ENCODE peak calls at places on chromosomes 2 and 18, in eight cellular contexts. V, G, C, M, B, A, L and N are unnamed samples.

GRCh38 chr2:9714630-9715214 is 83.9 kb upstream of the YWHAQ start:
- DNase-seq in V (no peak), G (no peak), C (no peak), M (no peak), B (no peak), A (no peak), L (no peak), N (no peak)

GRCh38 chr18:68177807-68178702 is 536.9 kb downstream of the TMX3 start:
- DNase-seq in V (no peak), G (no peak), C (no peak), M (no peak), B (no peak), A (peak; percentile 25), L (no peak), N (no peak)

GRCh38 chr2:42522035-42522434 is 28.3 kb upstream of the KCNG3 start:
- DNase-seq in V (no peak), G (no peak), C (no peak), M (no peak), B (no peak), A (no peak), L (no peak), N (no peak)

GRCh38 chr2:168028377-168028776 is 219.0 kb downstream of the STK39 start:
- DNase-seq in V (no peak), G (no peak), C (no peak), M (no peak), B (no peak), A (no peak), L (no peak), N (no peak)

GRCh38 chr2:1701556-1702185 is 42.6 kb downstream of the PXDN start:
- DNase-seq in V (no peak), G (no peak), C (peak; percentile 78), M (no peak), B (no peak), A (no peak), L (no peak), N (no peak)

GRCh38 chr18:77098033-77098432 is 34.5 kb downstream of the MBP start:
- DNase-seq in V (no peak), G (no peak), C (peak; percentile 28), M (no peak), B (no peak), A (no peak), L (no peak), N (no peak)

GRCh38 chr2:186771850-186772463 is 77.0 kb downstream of the ZSWIM2 start:
- DNase-seq in V (no peak), G (no peak), C (no peak), M (no peak), B (no peak), A (no peak), L (no peak), N (no peak)

GRCh38 chr2:204116154-204116792 is 179.7 kb downstream of the ICOS start:
- DNase-seq in V (no peak), G (no peak), C (no peak), M (no peak), B (no peak), A (no peak), L (no peak), N (no peak)

GRCh38 chr2:41242001-41242331 is 790.1 kb upstream of the SLC8A1 start:
- DNase-seq in V (no peak), G (no peak), C (no peak), M (no peak), B (no peak), A (no peak), L (no peak), N (no peak)

GRCh38 chr2:118667964-118668363 is 179.5 kb downstream of the EN1 start:
- DNase-seq in V (no peak), G (no peak), C (no peak), M (peak; percentile 8), B (no peak), A (no peak), L (no peak), N (no peak)

GRCh38 chr18:44627245-44627644 is 53.4 kb upstream of the SETBP1 start:
- DNase-seq in V (no peak), G (no peak), C (no peak), M (peak; percentile 20), B (no peak), A (no peak), L (no peak), N (no peak)

GRCh38 chr2:237222683-237223082 is 137.0 kb downstream of the COPS8 start:
- DNase-seq in V (no peak), G (no peak), C (no peak), M (no peak), B (no peak), A (no peak), L (no peak), N (no peak)

GRCh38 chr2:118686364-118686763 is 161.1 kb downstream of the EN1 start:
- DNase-seq in V (no peak), G (no peak), C (no peak), M (no peak), B (no peak), A (no peak), L (no peak), N (no peak)

GRCh38 chr2:231467016-231467545 is 2.8 kb upstream of the NCL start:
- DNase-seq in V (no peak), G (peak; percentile 45), C (no peak), M (no peak), B (no peak), A (no peak), L (no peak), N (no peak)

GRCh38 chr2:231461516-231461971 is 2.7 kb downstream of the NCL start:
- DNase-seq in V (no peak), G (peak; percentile 49), C (no peak), M (no peak), B (no peak), A (no peak), L (no peak), N (no peak)

GRCh38 chr2:231464576-231465540 is 574 bp upstream of the NCL start:
- DNase-seq in V (peak; percentile 98), G (peak; percentile 98), C (peak; percentile 100), M (no peak), B (peak; percentile 94), A (peak; percentile 99), L (peak; percentile 38), N (peak; percentile 96)

GRCh38 chr2:231462729-231463465 is 1.4 kb downstream of the NCL start:
- DNase-seq in V (no peak), G (no peak), C (no peak), M (no peak), B (no peak), A (no peak), L (no peak), N (no peak)

DNA sequence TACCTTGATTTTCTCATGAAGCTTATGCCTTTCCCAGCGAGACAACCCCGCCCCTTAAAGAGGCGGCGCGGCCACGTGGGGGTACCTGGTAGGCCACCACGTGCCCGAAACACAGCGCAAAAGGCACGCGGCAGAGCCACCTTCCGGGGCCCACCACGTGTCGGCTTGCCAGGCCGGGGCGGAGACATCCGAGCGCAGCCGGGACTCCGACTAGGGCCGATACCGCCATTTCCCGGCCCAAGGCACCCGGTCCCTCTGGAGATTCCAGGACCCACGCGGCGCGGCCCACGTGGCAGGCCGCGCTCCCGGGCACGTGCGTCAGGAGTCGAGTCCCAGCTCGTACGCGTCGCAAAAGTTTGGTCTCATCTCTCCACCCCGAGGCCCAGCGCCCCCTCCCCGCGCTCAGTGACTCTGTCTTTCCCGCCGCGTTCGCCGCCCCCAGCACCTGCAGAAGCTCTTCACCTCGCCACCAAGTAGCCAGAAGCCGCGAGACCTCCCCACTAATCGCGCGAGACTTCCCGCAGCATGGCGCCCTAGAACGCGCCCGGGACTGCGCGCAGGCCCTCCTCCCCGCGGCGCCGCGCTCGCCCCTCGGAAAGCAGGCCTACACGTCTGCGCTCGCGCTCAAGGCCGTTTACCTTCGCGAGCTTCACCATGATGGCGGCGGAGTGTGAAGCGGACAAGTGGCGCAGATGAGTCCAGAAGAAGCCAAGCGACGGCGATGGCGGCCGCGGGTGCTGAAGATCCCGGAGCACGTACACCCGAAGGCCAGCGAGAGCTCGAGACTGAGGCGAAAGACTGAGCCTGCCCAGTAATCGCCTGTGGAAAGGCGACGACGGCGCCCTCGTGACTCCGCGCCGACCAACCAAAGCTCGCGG is at the start of gene NCL:
- DNase-seq in V (peak; percentile 84), G (peak; percentile 96), C (peak; percentile 95), M (peak; percentile 99), B (peak; percentile 66), A (peak; percentile 78), L (peak; percentile 99), N (peak; percentile 57)
- TF ChIP-seq POLR2A in V (peak; percentile 98), G (peak; percentile 97), C (peak; percentile 85), M (peak; percentile 99), B (peak; percentile 99), A (peak; percentile 94), L (peak; percentile 99), N (peak; percentile 99)

DNA sequence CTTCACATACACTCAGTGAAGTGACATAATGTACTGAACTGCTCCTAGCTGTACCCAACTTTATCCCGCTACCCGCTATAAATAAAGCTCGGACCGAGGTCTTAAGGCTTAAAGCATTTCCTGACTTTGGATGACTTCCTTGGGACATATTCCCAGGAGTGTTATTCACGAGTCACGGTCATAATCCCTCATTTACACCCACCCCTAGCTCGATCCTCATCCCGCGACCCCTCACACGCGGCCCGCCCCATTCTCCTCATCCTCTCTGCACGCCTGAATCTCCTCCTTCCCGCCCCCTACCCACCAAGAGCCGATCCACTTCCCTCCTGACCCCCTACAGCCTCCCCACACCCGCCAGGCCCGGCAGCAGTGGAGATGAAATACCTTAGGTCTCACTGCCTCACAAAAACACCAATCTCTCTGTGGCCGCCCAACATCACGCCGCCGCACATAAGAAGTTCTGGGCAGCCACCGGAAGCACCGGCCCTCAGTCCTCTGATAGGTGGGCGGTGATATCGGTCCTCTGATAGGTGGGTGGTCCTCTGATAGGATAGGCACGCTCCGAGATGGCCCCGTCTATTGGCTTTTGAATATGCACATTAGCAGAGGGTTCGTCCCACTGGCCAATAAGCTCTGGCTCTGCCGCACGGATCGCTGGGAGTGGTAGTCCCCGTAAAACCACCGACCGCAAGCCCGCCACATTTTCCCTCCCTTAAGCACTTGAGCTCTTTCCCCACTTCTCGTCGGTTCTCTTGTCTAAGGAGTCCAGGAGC is at the start of gene WDCP:
- DNase-seq in V (peak; percentile 92), G (peak; percentile 95), C (peak; percentile 98), M (peak; percentile 99), B (peak; percentile 73), A (peak; percentile 95), L (peak; percentile 95), N (peak; percentile 88)
- TF ChIP-seq POLR2A in V (peak; percentile 40), G (no peak), C (no peak), M (peak; percentile 90), B (peak; percentile 88), A (no peak), L (peak; percentile 80), N (peak; percentile 80)

GRCh38 chr2:54557601-54558187 is 101.6 kb downstream of the SPTBN1 start:
- DNase-seq in V (peak; percentile 19), G (peak; percentile 95), C (peak; percentile 89), M (peak; percentile 85), B (no peak), A (peak; percentile 75), L (peak; percentile 74), N (no peak)
- TF ChIP-seq POLR2A in V (no peak), G (no peak), C (no peak), M (peak; percentile 41), B (no peak), A (no peak), L (peak; percentile 19), N (no peak)

DNA sequence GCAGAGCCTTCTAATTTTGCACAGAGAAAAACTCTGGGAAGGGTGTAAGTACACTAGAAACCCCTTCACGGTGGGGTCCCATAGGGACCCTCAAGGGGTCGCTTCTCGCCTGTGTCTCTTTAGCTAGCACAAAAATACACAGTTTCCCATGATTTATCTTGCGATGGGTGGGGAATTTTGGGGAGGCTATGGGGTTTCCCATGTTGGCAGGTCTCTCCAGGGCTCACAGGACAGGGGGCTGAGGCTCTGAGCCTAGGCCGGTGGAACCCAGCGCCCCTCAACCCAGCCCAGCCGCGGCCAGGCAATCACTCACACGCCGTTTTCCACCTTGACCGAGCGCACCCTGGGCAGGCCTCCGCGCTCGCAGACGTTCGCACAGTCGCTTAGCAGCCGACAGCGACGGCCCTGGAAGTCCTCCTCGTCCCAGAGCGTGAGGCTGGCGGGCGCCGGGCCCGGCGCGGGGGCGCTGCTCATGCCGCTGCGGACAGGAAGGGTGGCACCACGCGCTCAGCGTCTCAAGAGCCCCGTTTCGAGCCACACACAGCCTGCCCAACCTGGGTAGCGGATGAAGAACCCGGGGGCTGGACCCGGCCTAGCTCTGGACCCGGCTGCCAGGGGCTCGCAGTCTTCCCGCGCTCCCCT is 398 bp downstream of the CRYBA2 start:
- DNase-seq in V (no peak), G (no peak), C (no peak), M (no peak), B (no peak), A (no peak), L (peak; percentile 11), N (no peak)
- TF ChIP-seq POLR2A in V (no peak), G (no peak), C (no peak), M (no peak), B (no peak), A (no peak), L (no peak), N (no peak)